ENCODE peak calls at places on chromosomes 13 and 19, in five cellular contexts. C is PC-3, Y is heart left ventricle, Z is GM23338, I is ovary. G is an unnamed sample.

GRCh38 chr13:20923272-20923671 is 20.7 kb upstream of the XPO4 start:
- DNase-seq in Y (no peak), Z (no peak), I (no peak), C (no peak), G (no peak)

GRCh38 chr19:17686592-17687042 is 1.5 kb downstream of the UNC13A start:
- DNase-seq in Y (peak), I (no peak), C (peak), Z (peak), G (peak)

GRCh38 chr13:93146584-93147292 is 79.9 kb upstream of the GPC6 start:
- DNase-seq in Z (no peak), I (no peak), C (peak), Y (no peak), G (no peak)

GRCh38 chr13:32528358-32528757 is 10.2 kb downstream of the N4BP2L2 start:
- DNase-seq in C (no peak), Z (no peak), I (no peak), Y (no peak), G (no peak)

GRCh38 chr19:35777411-35777841 is 2.1 kb downstream of the ARHGAP33 start:
- DNase-seq in Z (peak), I (no peak), C (no peak), Y (no peak), G (no peak)

GRCh38 chr13:95541308-95541707 is 11.2 kb upstream of the CLDN10 start:
- DNase-seq in Z (no peak), C (no peak), I (no peak), Y (no peak), G (no peak)

GRCh38 chr19:2041436-2041685 is 9.7 kb downstream of the MKNK2 start:
- DNase-seq in I (peak), Y (no peak), Z (no peak), C (no peak), G (no peak)

GRCh38 chr13:81197483-81197882 is 856.6 kb upstream of the SPRY2 start:
- DNase-seq in I (no peak), Z (no peak), Y (no peak), C (no peak), G (no peak)

GRCh38 chr13:71856548-71856947 is 10.5 kb downstream of the DACH1 start:
- DNase-seq in Y (no peak), I (no peak), C (no peak), Z (no peak), G (no peak)

GRCh38 chr19:13207237-13208130 is 57.3 kb downstream of the IER2 start:
- DNase-seq in Y (peak), Z (peak), I (peak), C (no peak), G (no peak)

GRCh38 chr13:24670927-24671326 is 9.3 kb upstream of the ATP12A start:
- DNase-seq in C (peak), Z (peak), Y (no peak), I (no peak), G (no peak)

GRCh38 chr19:6103217-6103644 is 7.1 kb downstream of the RFX2 start:
- DNase-seq in C (peak), I (peak), Y (peak), Z (no peak), G (peak)

GRCh38 chr19:4456566-4456842 is 1.1 kb downstream of the UBXN6 start:
- DNase-seq in Y (peak), I (peak), C (peak), Z (no peak), G (no peak)

GRCh38 chr13:103303078-103303651 is 236.9 kb upstream of the SLC10A2 start:
- DNase-seq in Z (no peak), C (no peak), I (no peak), Y (no peak), G (no peak)

GRCh38 chr13:51997641-51998330 is 13.5 kb downstream of the ATP7B start:
- DNase-seq in Z (peak), Y (no peak), C (no peak), I (no peak), G (no peak)

GRCh38 chr13:20182231-20182846 is 10.4 kb downstream of the GJB2 start:
- DNase-seq in C (peak), Z (peak), Y (peak), I (no peak), G (no peak)

GRCh38 chr19:44687898-44688297 is 11.1 kb upstream of the CEACAM16 start:
- DNase-seq in Z (no peak), Y (no peak), I (no peak), C (no peak), G (no peak)

GRCh38 chr19:8515317-8515716 is 1.4 kb upstream of the ZNF414 start:
- DNase-seq in Z (no peak), Y (no peak), I (no peak), C (no peak), G (no peak)

GRCh38 chr13:84500016-84500415 is 617.7 kb upstream of the SLITRK1 start:
- DNase-seq in I (no peak), C (no peak), Y (no peak), Z (no peak), G (no peak)

GRCh38 chr13:78265098-78265497 is 338.3 kb downstream of the POU4F1 start:
- DNase-seq in C (no peak), Z (no peak), Y (no peak), I (no peak), G (no peak)

GRCh38 chr13:48151766-48152165 is 56.9 kb upstream of the MED4 start:
- DNase-seq in I (no peak), Y (no peak), C (no peak), Z (no peak), G (no peak)

DNA sequence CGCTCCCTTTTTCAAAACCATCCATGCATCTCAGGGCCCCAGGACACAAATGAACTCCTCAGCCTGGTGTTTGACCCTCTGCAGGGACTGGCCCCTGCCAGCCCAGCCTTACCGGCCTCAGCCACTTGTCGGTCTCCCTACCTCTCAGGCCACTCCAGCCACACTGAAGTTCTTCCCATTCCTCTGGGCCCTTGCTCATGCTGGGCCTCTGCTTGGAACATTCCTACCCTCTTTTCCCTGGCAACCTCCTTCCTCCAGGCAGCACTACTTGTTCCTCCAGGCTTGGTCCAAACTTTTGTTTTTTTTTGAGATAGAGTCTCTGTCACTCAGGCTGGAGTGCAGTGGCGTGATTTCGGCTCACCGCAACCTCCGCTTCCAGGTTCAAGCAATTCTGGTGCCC is 7.6 kb upstream of the EGLN2 start:
- DNase-seq in Y (no peak), I (no peak), Z (no peak), C (no peak), G (no peak)
- H3K27ac ChIP-seq in Y (no peak), I (no peak), Z (no peak), C (no peak), G (no peak)

GRCh38 chr19:41310031-41310831 is at the start of gene CCDC97:
- DNase-seq in Y (peak), C (peak), Z (peak), I (peak), G (peak)
- H3K27ac ChIP-seq in Y (peak), C (peak), Z (peak), I (peak), G (peak)

DNA sequence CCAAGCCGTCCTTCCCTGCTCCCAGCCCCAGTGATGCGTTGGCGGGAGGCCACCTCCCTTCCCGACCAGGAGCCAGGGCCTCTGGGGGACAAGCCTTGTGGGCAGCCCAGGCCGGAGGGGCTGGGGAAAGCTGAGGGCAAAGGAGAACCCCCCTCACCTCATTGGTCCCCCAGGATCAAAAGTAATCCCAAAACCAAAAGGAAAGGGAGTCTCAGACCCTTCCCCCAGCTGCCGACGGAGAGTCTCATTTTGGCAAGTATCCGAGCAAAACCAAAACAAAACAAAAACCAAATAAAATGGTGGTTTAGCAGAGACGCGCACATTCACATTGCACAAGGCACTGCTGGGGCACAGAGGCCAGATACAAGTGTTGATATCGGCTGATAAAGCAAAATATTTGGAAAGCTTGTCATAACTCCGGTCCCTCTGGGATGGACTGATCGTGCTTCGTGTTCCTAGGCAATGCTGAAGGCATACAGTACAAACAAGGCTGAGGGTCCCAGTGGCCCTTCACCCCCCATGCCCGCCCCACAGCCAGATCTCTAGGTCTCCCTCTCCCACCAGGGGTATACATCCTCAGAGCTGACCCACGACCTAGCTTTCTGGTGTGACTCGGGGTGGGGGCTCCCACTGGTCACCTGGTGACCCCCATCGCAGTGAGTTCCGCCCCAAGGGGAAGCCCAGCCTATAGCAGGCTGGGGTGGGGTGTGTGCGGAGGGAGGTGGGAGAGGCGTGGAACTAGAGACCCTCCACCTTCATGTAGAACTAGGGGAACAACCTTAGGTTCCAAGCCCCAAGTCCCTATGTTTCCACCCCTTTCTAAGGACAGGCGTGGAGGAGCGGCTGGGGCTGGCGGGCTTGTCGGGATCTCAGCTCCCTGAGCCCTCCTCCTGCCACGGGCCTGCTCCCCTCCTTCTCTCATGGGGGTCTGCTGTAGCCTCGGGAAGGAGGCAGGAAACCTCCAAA is 2.0 kb downstream of the CEBPA start:
- DNase-seq in Y (peak), Z (no peak), C (no peak), I (peak), G (peak)
- H3K27ac ChIP-seq in Y (no peak), Z (no peak), C (no peak), I (no peak), G (peak)

GRCh38 chr19:52961981-52962380 is 700 bp downstream of the ZNF816 start:
- DNase-seq in Y (no peak), Z (no peak), I (no peak), C (peak), G (no peak)
- H3K27ac ChIP-seq in Y (peak), Z (no peak), I (peak), C (peak), G (no peak)

GRCh38 chr13:27907139-27907787 is 12.5 kb upstream of the PDX1 start:
- DNase-seq in Z (no peak), C (no peak), I (no peak), Y (no peak), G (no peak)
- H3K27ac ChIP-seq in Z (no peak), C (no peak), I (no peak), Y (no peak), G (no peak)

DNA sequence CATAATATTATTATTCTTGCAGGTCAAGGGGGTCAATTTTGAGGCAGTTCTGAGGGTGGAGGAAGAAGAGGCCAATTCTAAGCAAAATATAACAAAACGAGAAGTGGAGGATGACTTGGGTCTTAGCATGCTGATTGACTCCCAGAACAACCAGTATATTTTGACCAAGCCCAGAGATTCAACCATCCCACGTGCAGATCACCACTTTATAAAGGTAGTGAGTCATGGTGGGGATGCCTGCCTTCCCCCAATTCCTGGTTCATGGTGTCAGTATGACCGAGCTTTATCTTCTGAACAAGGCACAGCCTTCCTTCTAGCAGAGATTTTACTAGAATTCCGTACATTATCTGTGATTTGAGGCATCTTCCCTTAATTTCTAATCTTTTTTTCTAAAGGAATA is 9.4 kb upstream of the DCUN1D2 start:
- DNase-seq in Y (no peak), C (peak), I (no peak), Z (no peak), G (no peak)
- H3K27ac ChIP-seq in Y (peak), C (no peak), I (no peak), Z (no peak), G (no peak)

DNA sequence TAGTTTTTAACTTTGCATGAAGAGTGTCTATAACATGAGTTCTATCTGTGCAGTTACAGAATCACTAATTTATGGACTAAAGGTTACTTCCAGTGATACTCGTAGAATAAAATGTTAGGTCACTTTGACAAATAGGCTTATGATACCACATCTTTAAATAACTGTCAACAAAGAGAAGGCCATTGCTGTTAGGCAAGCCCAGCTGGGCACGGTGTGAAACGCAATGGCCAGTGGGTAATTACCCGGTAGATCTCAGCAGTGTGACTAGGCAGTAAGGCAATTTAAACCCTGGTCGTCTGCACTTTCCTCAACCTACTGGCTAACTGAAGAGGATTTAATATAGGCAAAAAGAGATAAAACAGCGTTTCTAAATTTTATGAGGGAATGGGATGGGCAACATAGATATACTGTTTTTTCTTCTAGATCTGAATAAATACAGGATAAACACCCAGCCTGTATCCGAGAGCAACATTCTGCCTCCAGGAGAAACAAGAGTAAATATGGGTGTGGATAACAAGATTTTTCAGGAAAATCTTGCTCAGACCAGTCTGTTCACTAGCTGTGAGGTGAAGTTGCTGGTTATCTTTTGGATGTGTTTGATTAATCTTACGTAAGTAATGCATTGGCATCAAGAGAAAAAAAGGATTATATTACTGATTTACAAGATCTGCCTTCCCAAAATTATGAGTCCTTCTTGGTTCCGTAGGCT is 631.3 kb downstream of the EFNB2 start:
- DNase-seq in I (no peak), C (peak), Z (no peak), Y (no peak), G (no peak)
- H3K27ac ChIP-seq in I (no peak), C (peak), Z (no peak), Y (no peak), G (no peak)

DNA sequence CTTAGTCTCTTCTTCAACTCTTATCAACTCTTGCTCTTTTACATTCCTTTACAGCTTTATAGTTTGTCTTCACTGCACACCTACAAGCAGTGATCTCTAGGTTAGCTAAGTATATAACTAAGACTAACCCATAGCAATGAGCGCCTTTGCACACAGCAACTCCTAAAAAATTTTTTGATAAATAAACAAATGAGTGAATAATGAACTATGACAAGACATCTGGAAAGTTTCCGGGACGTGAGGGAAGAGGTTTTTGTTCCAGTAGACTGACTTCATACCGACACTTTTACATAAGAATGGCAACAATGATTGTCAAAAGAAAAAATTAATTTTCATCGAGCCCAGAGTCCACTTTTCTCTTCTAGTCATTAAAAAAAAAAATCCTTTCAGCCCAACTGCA is 98.3 kb downstream of the ELF1 start:
- DNase-seq in I (no peak), Z (no peak), Y (no peak), C (peak), G (no peak)
- H3K27ac ChIP-seq in I (peak), Z (peak), Y (peak), C (peak), G (peak)